ENCODE peak calls at places on chromosome 4, in seven cellular contexts. N, Q, T, V, L, W and O are unnamed samples.
A peak's percentile ranks its signal among the peaks of the same experiment; 100 is the strongest.

GRCh38 chr4:112979881-112980421 is 69.5 kb upstream of the ANK2 start:
- DNase-seq in N (no peak), Q (no peak), T (no peak), V (peak; percentile 35), L (no peak), W (no peak), O (no peak)

GRCh38 chr4:2977116-2978097 is 14.0 kb downstream of the GRK4 start:
- DNase-seq in N (peak; percentile 63), Q (no peak), T (no peak), V (no peak), L (no peak), W (no peak), O (no peak)

GRCh38 chr4:8573266-8573665 is 6.9 kb upstream of the GPR78 start:
- DNase-seq in N (no peak), Q (no peak), T (no peak), V (peak; percentile 41), L (peak; percentile 21), W (no peak), O (no peak)

GRCh38 chr4:85149656-85150055 is 183.2 kb upstream of the WDFY3 start:
- DNase-seq in N (peak; percentile 2), Q (no peak), T (no peak), V (no peak), L (no peak), W (no peak), O (peak; percentile 66)

GRCh38 chr4:109648266-109648996 is 54.8 kb downstream of the CASP6 start:
- DNase-seq in N (peak; percentile 28), Q (no peak), T (no peak), V (no peak), L (no peak), W (no peak), O (no peak)

GRCh38 chr4:118281611-118282442 is 71.0 kb downstream of the PRSS12 start:
- DNase-seq in N (peak; percentile 47), Q (peak; percentile 59), T (no peak), V (peak; percentile 52), L (peak; percentile 72), W (peak; percentile 41), O (peak; percentile 68)

GRCh38 chr4:40967550-40967949 is 217.8 kb downstream of the NSUN7 start:
- DNase-seq in N (no peak), Q (no peak), T (no peak), V (no peak), L (no peak), W (no peak), O (no peak)

GRCh38 chr4:121734576-121734975 is 30.4 kb downstream of the SMIM43 start:
- DNase-seq in N (no peak), Q (no peak), T (no peak), V (no peak), L (no peak), W (no peak), O (no peak)

GRCh38 chr4:69727924-69728323 is 32.5 kb downstream of the SULT1B1 start:
- DNase-seq in N (no peak), Q (no peak), T (no peak), V (no peak), L (no peak), W (no peak), O (no peak)

GRCh38 chr4:109408711-109409110 is 24.9 kb upstream of the SEC24B start:
- DNase-seq in N (no peak), Q (peak; percentile 53), T (no peak), V (no peak), L (no peak), W (no peak), O (no peak)

GRCh38 chr4:47824844-47825243 is 13.0 kb downstream of the CORIN start:
- DNase-seq in N (no peak), Q (no peak), T (peak; percentile 46), V (no peak), L (no peak), W (peak; percentile 91), O (no peak)

GRCh38 chr4:132383571-132384199 is 765.4 kb upstream of the PCDH10 start:
- DNase-seq in N (no peak), Q (no peak), T (no peak), V (no peak), L (no peak), W (no peak), O (no peak)

GRCh38 chr4:23929248-23929647 is 39.4 kb upstream of the PPARGC1A start:
- DNase-seq in N (no peak), Q (no peak), T (no peak), V (no peak), L (no peak), W (no peak), O (no peak)

GRCh38 chr4:127782025-127782274 is 172 bp upstream of the HSPA4L start:
- DNase-seq in N (peak; percentile 77), Q (peak; percentile 91), T (peak; percentile 88), V (no peak), L (peak; percentile 92), W (peak; percentile 93), O (peak; percentile 72)

GRCh38 chr4:35364321-35364870 is 879.9 kb downstream of the ARAP2 start:
- DNase-seq in N (no peak), Q (no peak), T (no peak), V (peak; percentile 38), L (no peak), W (no peak), O (no peak)

GRCh38 chr4:171846232-171846631 is 33.0 kb downstream of the GALNTL6 start:
- DNase-seq in N (peak; percentile 74), Q (peak; percentile 78), T (no peak), V (no peak), L (no peak), W (peak; percentile 90), O (peak; percentile 48)

GRCh38 chr4:108345862-108346530 is 177.3 kb upstream of the LEF1 start:
- DNase-seq in N (peak; percentile 45), Q (no peak), T (no peak), V (no peak), L (no peak), W (no peak), O (peak; percentile 65)

GRCh38 chr4:21181716-21182115 is 481.5 kb downstream of the PACRGL start:
- DNase-seq in N (no peak), Q (no peak), T (no peak), V (no peak), L (no peak), W (no peak), O (no peak)

GRCh38 chr4:61507091-61507490 is 307.0 kb downstream of the ADGRL3 start:
- DNase-seq in N (no peak), Q (no peak), T (no peak), V (no peak), L (no peak), W (no peak), O (no peak)

DNA sequence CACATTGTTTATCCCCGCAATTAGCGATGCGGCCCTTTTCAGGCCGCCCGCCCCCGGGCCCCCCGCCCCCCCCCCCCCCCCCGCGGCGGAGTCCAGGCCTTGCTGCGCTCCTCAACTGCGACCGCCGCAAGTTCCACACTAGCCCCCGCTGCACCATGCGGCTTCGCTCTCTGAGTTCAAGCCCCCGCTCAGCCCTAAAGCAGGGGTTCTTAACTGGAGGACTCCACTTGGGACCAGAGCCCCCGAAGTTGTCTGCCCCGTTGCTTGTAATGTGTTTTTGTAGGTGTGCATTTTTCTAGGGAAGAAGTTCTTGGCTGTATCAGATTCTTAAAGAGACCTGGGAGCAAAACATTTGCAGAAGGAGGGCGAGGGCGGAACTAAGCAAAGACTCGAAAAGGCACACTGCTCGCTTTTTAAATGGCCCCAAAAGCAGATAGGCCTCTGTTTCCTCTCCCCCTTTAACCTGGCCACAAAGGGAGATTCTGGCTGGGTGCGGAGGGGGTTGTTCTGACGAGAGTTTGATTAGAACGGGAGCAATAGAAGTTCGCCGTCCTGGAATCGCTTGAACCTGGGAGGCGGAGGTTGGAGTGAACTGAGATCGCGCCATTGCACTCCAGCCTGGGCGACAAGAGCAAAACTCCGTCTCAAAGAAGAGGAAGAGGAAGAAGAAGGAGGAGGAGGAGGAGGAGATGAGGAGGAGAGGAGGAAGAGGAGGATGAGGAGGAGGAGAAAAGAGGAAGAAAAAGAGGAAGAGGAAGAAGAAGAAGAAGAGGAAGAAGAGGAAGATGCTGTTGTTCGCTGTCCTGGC is 2.3 kb upstream of the MSX1 start:
- DNase-seq in N (no peak), Q (no peak), T (no peak), V (peak; percentile 33), L (peak; percentile 29), W (no peak), O (no peak)
- H3K4me3 ChIP-seq in N (no peak overlapping the region), Q (no peak overlapping the region), T (peak overlapping the region; percentile 16), V (peak overlapping the region; percentile 55), L (no peak overlapping the region), W (peak overlapping the region; percentile 67), O (no peak overlapping the region)

GRCh38 chr4:123937612-123938011 is 541.0 kb downstream of the SPRY1 start:
- DNase-seq in N (no peak), Q (no peak), T (no peak), V (no peak), L (no peak), W (no peak), O (peak; percentile 43)

GRCh38 chr4:123941306-123941705 is 544.7 kb downstream of the SPRY1 start:
- DNase-seq in N (peak; percentile 11), Q (no peak), T (no peak), V (no peak), L (no peak), W (no peak), O (no peak)

GRCh38 chr4:123939621-123940020 is 543.0 kb downstream of the SPRY1 start:
- DNase-seq in N (peak; percentile 81), Q (peak; percentile 52), T (no peak), V (no peak), L (no peak), W (no peak), O (peak; percentile 56)

GRCh38 chr4:123940604-123941003 is 544.0 kb downstream of the SPRY1 start:
- DNase-seq in N (no peak), Q (no peak), T (no peak), V (no peak), L (no peak), W (no peak), O (no peak)

DNA sequence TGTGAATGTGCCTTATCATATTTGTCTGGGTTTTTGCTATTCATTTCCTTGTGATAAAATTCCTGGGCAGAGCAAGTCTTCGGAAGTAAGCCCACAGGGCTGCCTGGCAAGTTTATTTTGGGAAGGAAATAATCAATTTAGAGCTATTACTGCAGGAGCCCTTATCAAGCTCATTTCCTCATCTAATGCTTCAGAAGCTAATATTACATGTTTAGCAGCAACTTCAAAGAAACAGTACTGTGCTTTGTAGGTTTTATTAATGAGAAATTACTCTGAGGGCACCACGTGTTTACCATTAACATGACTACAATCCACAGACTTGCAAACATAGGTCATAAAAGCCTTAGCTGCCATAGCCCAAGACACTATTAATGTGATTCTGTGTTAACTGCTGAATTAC is 540.0 kb downstream of the SPRY1 start:
- DNase-seq in N (no peak), Q (peak; percentile 11), T (no peak), V (no peak), L (no peak), W (no peak), O (no peak)
- H3K27ac ChIP-seq in N (no peak overlapping the region), Q (no peak overlapping the region), T (no peak overlapping the region), V (no peak overlapping the region), L (no peak overlapping the region), W (no peak overlapping the region), O (peak overlapping the region; percentile 17)

GRCh38 chr4:153788419-153789276 is at the start of gene SFRP2:
- DNase-seq in N (no peak), Q (peak; percentile 33), T (no peak), V (peak; percentile 51), L (peak; percentile 80), W (no peak), O (no peak)
- H3K4me3 ChIP-seq in N (peak within 1 kb of the TSS; percentile 20), Q (peak within 1 kb of the TSS; percentile 44), T (peak within 1 kb of the TSS; percentile 19), V (peak within 1 kb of the TSS; percentile 55), L (peak within 1 kb of the TSS; percentile 30), W (no peak within 1 kb of the TSS), O (no peak within 1 kb of the TSS)

GRCh38 chr4:147625733-147626132 is 8.5 kb downstream of the TMEM184C start:
- DNase-seq in N (no peak), Q (no peak), T (no peak), V (no peak), L (no peak), W (no peak), O (no peak)

GRCh38 chr4:147628415-147628814 is 11.2 kb downstream of the TMEM184C start:
- DNase-seq in N (no peak), Q (peak; percentile 16), T (no peak), V (no peak), L (no peak), W (no peak), O (no peak)

GRCh38 chr4:147626903-147627302 is 9.7 kb downstream of the TMEM184C start:
- DNase-seq in N (no peak), Q (no peak), T (no peak), V (no peak), L (no peak), W (no peak), O (no peak)
- H3K27ac ChIP-seq in N (no peak overlapping the region), Q (no peak overlapping the region), T (no peak overlapping the region), V (no peak overlapping the region), L (no peak overlapping the region), W (no peak overlapping the region), O (no peak overlapping the region)